ENCODE peak calls at places on chromosome 1, in four cellular contexts. Q, C, Y and E are unnamed samples.

GRCh38 chr1:25566730-25567341 is 23.4 kb downstream of the LDLRAP1 start:
- DNase-seq in C (peak; percentile 68), Q (no peak), Y (peak; percentile 76), E (no peak)

GRCh38 chr1:26184086-26184485 is 6.3 kb upstream of the CATSPER4 start:
- DNase-seq in C (no peak), Q (no peak), Y (no peak), E (peak; percentile 20)

GRCh38 chr1:223363057-223363855 is 720 bp downstream of the SUSD4 start:
- DNase-seq in Q (no peak), C (peak; percentile 52), Y (peak; percentile 39), E (no peak)

GRCh38 chr1:3463408-3463811 is 8.9 kb downstream of the ARHGEF16 start:
- DNase-seq in Y (no peak), C (no peak), Q (no peak), E (no peak)

GRCh38 chr1:207817166-207817565 is 65.3 kb downstream of the CD46 start:
- DNase-seq in Q (no peak), C (no peak), Y (no peak), E (no peak)

GRCh38 chr1:28370220-28371010 is 875 bp downstream of the PHACTR4 start:
- DNase-seq in Y (peak; percentile 52), C (peak; percentile 16), Q (no peak), E (peak; percentile 60)

GRCh38 chr1:108880850-108881249 is 4.1 kb downstream of the GPSM2 start:
- DNase-seq in Y (no peak), Q (no peak), C (no peak), E (no peak)

GRCh38 chr1:34477632-34478141 is 277.2 kb upstream of the GJB5 start:
- DNase-seq in C (no peak), Q (no peak), Y (no peak), E (no peak)

GRCh38 chr1:147171399-147172167 is 687 bp downstream of the PRKAB2 start:
- DNase-seq in Y (no peak), C (no peak), Q (no peak), E (peak; percentile 22)

GRCh38 chr1:26856604-26857469 is 6.1 kb upstream of the SFN start:
- DNase-seq in C (no peak), Y (no peak), Q (no peak), E (no peak)

GRCh38 chr1:110554871-110555801 is 36.2 kb upstream of the KCNA10 start:
- DNase-seq in Q (peak; percentile 69), Y (peak; percentile 65), C (peak; percentile 44), E (peak; percentile 79)

GRCh38 chr1:114959423-114959822 is 70.2 kb upstream of the TSHB start:
- DNase-seq in C (no peak), Y (no peak), Q (no peak), E (no peak)

DNA sequence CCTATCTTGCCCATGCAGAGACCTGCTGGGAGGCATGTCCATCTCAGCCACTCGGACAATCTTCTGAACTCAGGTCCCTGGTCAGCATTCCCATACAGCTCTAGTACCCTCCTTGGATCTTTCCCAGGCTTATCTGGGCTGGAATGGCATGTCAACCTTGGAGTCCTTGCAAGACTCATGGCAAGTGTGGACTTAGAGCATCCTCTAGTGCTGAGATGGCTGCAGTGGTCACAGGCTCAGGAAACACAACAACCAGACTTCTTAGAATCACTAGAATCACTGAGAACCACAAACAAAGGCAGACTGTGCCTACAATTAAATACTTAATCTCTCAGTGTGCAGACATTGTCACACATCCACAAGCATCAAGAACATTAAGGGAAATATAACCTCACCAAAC is 73.1 kb upstream of the TSHB start:
- DNase-seq in Q (no peak), Y (peak; percentile 2), C (no peak), E (no peak)
- TF ChIP-seq CTCF in Q (peak; percentile 37), Y (no peak), C (peak; percentile 17), E (peak; percentile 18)

GRCh38 chr1:155135416-155136197 is at the start of gene SLC50A1:
- DNase-seq in Q (peak; percentile 99), C (peak; percentile 94), Y (peak; percentile 96), E (peak; percentile 96)
- TF ChIP-seq CTCF in Q (peak; percentile 68), C (peak; percentile 49), Y (no peak), E (no peak)

GRCh38 chr1:156367386-156368156 is 1.4 kb upstream of the RHBG start:
- DNase-seq in C (no peak), Y (no peak), Q (no peak), E (no peak)

GRCh38 chr1:156368889-156369684 is at the start of gene RHBG:
- DNase-seq in Q (no peak), Y (peak; percentile 19), C (no peak), E (peak; percentile 9)

GRCh38 chr1:156366832-156367231 is 2.2 kb upstream of the RHBG start:
- DNase-seq in Q (no peak), C (no peak), Y (no peak), E (no peak)

GRCh38 chr1:156366378-156366777 is 2.6 kb upstream of the RHBG start:
- DNase-seq in Q (no peak), C (no peak), Y (no peak), E (no peak)

GRCh38 chr1:156368157-156368658 is 803 bp upstream of the RHBG start:
- DNase-seq in Q (no peak), Y (no peak), C (no peak), E (no peak)
- TF ChIP-seq CTCF in Q (no peak), Y (no peak), C (no peak), E (no peak)

DNA sequence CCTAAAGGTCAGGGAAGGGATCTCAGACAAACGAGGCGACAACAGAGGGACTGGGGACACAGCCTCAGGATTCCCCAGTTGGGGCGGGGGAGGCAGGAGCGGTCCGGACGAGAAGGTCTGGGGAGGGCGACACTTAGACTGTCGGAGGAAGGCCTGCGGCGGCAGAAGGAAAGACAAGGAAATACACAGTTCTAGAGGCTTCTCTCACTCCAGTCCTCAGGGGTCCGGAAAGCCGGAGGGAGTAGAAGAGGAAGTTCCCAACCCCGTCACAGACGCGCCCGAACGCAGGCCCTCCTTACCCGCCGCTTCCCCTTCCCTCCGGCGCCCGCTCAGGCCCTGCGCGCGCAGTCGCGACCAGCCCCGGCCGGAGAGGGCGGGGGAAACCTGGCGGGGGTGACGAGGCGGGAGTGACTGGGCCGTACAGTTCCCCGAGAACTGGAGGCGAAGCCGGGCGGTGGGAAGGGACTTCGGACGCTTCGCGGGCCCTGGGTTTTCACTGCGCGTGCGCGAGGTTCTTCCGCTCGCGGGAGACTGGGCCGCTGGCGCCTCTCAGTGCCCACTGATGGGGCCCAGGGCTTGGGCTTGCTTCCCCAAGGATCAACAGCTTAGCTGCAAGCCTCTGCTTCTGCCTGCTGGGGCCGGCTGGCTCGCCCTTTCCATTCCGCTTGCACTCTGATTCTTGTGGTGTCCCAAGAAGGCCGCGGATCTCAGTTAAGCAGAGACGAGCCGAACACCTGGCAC is at the start of gene IPP:
- DNase-seq in Q (peak; percentile 97), C (peak; percentile 97), Y (peak; percentile 96), E (peak; percentile 99)
- TF ChIP-seq CTCF in Q (no peak), C (peak; percentile 51), Y (no peak), E (peak; percentile 45)

GRCh38 chr1:32220746-32221580 is 1.2 kb downstream of the TMEM234 start:
- DNase-seq in Y (no peak), Q (no peak), C (no peak), E (no peak)

GRCh38 chr1:32219022-32219421 is 3.1 kb downstream of the TMEM234 start:
- DNase-seq in C (no peak), Q (no peak), Y (no peak), E (no peak)

GRCh38 chr1:32221581-32221979 is 573 bp downstream of the TMEM234 start:
- DNase-seq in C (no peak), Q (no peak), Y (no peak), E (no peak)

DNA sequence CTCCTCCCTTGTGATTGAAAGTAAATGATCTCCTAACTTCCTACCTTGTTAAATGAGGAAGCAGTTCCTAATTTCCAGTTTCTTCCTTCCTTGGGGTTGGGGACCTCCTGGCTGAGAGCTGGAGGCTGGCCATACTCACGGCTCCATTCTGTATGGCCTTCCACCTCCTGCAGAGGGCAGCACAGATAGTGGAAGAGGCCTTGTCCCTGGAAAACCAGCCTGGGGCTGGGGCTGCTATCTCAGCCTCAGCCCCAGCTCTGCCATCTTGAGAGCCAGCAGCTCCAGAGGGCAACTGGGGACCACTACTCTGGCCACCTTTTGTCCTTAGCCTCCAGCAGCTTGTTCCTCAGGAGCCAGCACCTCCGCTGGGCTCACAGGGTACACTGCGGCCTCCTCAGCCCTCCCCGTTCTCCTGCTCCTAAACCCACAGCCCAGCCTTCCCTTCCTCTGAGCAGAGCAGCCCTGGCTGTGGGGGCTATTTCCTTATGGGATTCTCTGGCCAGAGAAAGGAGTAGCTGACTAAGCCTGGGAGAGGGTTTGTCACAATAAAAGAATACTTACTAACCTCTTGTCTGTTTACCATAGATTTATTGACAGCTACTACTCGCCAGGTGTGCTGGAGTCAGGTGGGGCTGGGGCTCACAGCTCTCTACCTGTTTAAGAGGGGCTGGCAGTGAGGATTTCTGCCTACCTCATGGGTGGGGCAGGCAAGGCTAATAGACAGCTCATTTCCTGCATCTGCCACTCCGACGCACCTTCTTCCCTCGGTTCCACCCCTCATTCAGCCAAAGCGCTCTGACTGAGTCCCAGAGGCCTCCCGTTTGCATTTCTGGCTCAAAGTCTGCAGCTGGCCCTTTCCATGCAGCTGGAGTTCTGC is 6.3 kb downstream of the TMEM234 start:
- DNase-seq in Q (no peak), Y (peak; percentile 69), C (peak; percentile 58), E (peak; percentile 68)
- TF ChIP-seq CTCF in Q (peak; percentile 83), Y (peak; percentile 91), C (peak; percentile 78), E (peak; percentile 82)

GRCh38 chr1:40944326-40944725 is 35.2 kb upstream of the CTPS1 start:
- DNase-seq in C (no peak), Q (no peak), Y (no peak), E (no peak)
- TF ChIP-seq CTCF in C (no peak), Q (no peak), Y (no peak), E (no peak)

DNA sequence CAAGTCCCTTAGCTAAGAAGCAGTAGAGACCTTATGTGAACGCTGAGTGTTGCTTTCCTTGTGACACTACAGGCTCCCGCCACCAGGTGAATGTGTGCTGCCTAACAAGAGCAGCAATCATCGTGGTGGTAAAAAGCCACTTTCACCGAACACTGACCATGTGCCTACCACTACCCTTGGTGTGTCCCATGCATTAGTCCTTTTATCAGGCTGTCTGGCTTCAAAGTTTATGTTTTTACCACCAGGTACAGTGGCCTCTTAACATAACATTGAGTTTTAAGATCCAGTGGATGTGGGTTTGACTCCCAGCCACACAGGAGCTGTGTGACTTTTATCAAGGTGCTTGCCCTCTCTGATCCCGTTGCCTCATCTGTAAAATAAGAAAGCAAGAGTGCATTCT is 1.7 kb downstream of the C1QB start:
- DNase-seq in Y (no peak), C (no peak), Q (no peak), E (no peak)
- TF ChIP-seq CTCF in Y (no peak), C (no peak), Q (peak; percentile 55), E (no peak)

GRCh38 chr1:150262388-150263320 is 5.1 kb downstream of the CA14 start:
- DNase-seq in Y (no peak), Q (no peak), C (no peak), E (no peak)
- TF ChIP-seq CTCF in Y (no peak), Q (no peak), C (no peak), E (no peak)

DNA sequence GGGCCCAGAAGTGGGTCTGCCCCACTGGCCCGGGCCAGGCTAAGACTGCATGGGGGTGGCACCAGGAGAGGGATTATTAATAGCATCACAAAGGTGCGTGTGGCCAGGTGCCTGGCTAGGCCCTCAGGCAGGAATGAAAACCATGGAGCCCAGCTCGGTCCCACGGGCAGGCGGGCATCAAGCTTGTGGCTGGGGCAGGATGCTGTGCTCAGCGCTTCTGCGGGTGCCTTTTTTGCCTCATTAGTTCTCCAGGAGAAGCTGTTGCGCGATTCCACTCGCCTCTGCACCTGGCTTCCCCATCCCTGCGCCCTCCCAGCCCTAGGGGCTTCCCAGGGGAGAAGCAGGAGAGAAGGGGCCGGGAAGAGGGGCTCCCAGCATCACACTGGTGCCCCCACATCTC is 39.3 kb downstream of the CITED4 start:
- DNase-seq in C (no peak), Y (no peak), Q (no peak), E (no peak)
- TF ChIP-seq CTCF in C (no peak), Y (no peak), Q (no peak), E (no peak)